ENCODE peak calls at places on chromosome X, in nine cellular contexts. One of them, this sample, is unnamed.

GRCh38 chrX:129115104-129115503 is 408.2 kb downstream of the SMARCA1 start:
- DNase-seq in fibroblast of pulmonary artery: peak; percentile 10
- DNase-seq in fibroblast of lung: peak; percentile 3
- DNase-seq in choroid plexus epithelial cell: peak; percentile 5
- DNase-seq in suprapubic skin: no peak
- DNase-seq in pancreas: no peak
- DNase-seq in Peyer's patch: peak; percentile 45
- DNase-seq in foreskin fibroblast: no peak
- DNase-seq in lower lobe of right lung: no peak
- DNase-seq in this sample: no peak

GRCh38 chrX:40326186-40326965 is 228.6 kb upstream of the BCOR start:
- DNase-seq in fibroblast of pulmonary artery: no peak
- DNase-seq in fibroblast of lung: peak; percentile 22
- DNase-seq in choroid plexus epithelial cell: no peak
- DNase-seq in suprapubic skin: no peak
- DNase-seq in pancreas: no peak
- DNase-seq in Peyer's patch: no peak
- DNase-seq in foreskin fibroblast: no peak
- DNase-seq in lower lobe of right lung: no peak
- DNase-seq in this sample: no peak

GRCh38 chrX:17046478-17047097 is 100.1 kb downstream of the REPS2 start:
- DNase-seq in fibroblast of pulmonary artery: peak; percentile 81
- DNase-seq in fibroblast of lung: peak; percentile 63
- DNase-seq in choroid plexus epithelial cell: peak; percentile 81
- DNase-seq in suprapubic skin: peak; percentile 66
- DNase-seq in pancreas: no peak
- DNase-seq in Peyer's patch: peak; percentile 87
- DNase-seq in foreskin fibroblast: peak; percentile 76
- DNase-seq in lower lobe of right lung: no peak
- DNase-seq in this sample: no peak

GRCh38 chrX:2533424-2533823 is 32.6 kb upstream of the DHRSX start:
- DNase-seq in fibroblast of pulmonary artery: no peak
- DNase-seq in fibroblast of lung: no peak
- DNase-seq in choroid plexus epithelial cell: no peak
- DNase-seq in suprapubic skin: no peak
- DNase-seq in pancreas: no peak
- DNase-seq in Peyer's patch: no peak
- DNase-seq in foreskin fibroblast: no peak
- DNase-seq in lower lobe of right lung: no peak
- DNase-seq in this sample: no peak

GRCh38 chrX:32116047-32116446 is 1044.2 kb upstream of the FTHL17 start:
- DNase-seq in fibroblast of pulmonary artery: no peak
- DNase-seq in fibroblast of lung: no peak
- DNase-seq in choroid plexus epithelial cell: peak; percentile 0
- DNase-seq in suprapubic skin: no peak
- DNase-seq in pancreas: no peak
- DNase-seq in Peyer's patch: no peak
- DNase-seq in foreskin fibroblast: no peak
- DNase-seq in lower lobe of right lung: no peak
- DNase-seq in this sample: no peak

GRCh38 chrX:148865237-148865636 is 364.8 kb downstream of the AFF2 start:
- DNase-seq in fibroblast of pulmonary artery: no peak
- DNase-seq in fibroblast of lung: no peak
- DNase-seq in choroid plexus epithelial cell: no peak
- DNase-seq in suprapubic skin: no peak
- DNase-seq in pancreas: no peak
- DNase-seq in Peyer's patch: no peak
- DNase-seq in foreskin fibroblast: no peak
- DNase-seq in lower lobe of right lung: no peak
- DNase-seq in this sample: no peak

GRCh38 chrX:150486011-150486410 is 82.4 kb upstream of the MTM1 start:
- DNase-seq in fibroblast of pulmonary artery: peak; percentile 71
- DNase-seq in fibroblast of lung: peak; percentile 36
- DNase-seq in choroid plexus epithelial cell: peak; percentile 74
- DNase-seq in suprapubic skin: no peak
- DNase-seq in pancreas: no peak
- DNase-seq in Peyer's patch: peak; percentile 72
- DNase-seq in foreskin fibroblast: peak; percentile 76
- DNase-seq in lower lobe of right lung: no peak
- DNase-seq in this sample: no peak

GRCh38 chrX:17459008-17459407 is 84.0 kb downstream of the NHS start:
- DNase-seq in fibroblast of pulmonary artery: peak; percentile 69
- DNase-seq in fibroblast of lung: peak; percentile 88
- DNase-seq in choroid plexus epithelial cell: peak; percentile 63
- DNase-seq in suprapubic skin: peak; percentile 76
- DNase-seq in pancreas: no peak
- DNase-seq in Peyer's patch: no peak
- DNase-seq in foreskin fibroblast: peak; percentile 79
- DNase-seq in lower lobe of right lung: no peak
- DNase-seq in this sample: no peak

GRCh38 chrX:136159615-136160025 is 12.3 kb downstream of the FHL1 start:
- DNase-seq in fibroblast of pulmonary artery: no peak
- DNase-seq in fibroblast of lung: no peak
- DNase-seq in choroid plexus epithelial cell: peak; percentile 34
- DNase-seq in suprapubic skin: no peak
- DNase-seq in pancreas: no peak
- DNase-seq in Peyer's patch: no peak
- DNase-seq in foreskin fibroblast: peak; percentile 18
- DNase-seq in lower lobe of right lung: no peak
- DNase-seq in this sample: no peak

GRCh38 chrX:4263005-4263404 is 549.6 kb upstream of the PRKX start:
- DNase-seq in fibroblast of pulmonary artery: no peak
- DNase-seq in fibroblast of lung: no peak
- DNase-seq in choroid plexus epithelial cell: no peak
- DNase-seq in suprapubic skin: no peak
- DNase-seq in pancreas: no peak
- DNase-seq in Peyer's patch: no peak
- DNase-seq in foreskin fibroblast: peak; percentile 0
- DNase-seq in lower lobe of right lung: no peak
- DNase-seq in this sample: no peak
- TF ChIP-seq CTCF in fibroblast of pulmonary artery: no peak
- TF ChIP-seq CTCF in fibroblast of lung: no peak
- TF ChIP-seq CTCF in choroid plexus epithelial cell: no peak
- TF ChIP-seq CTCF in suprapubic skin: no peak
- TF ChIP-seq CTCF in pancreas: no peak
- TF ChIP-seq CTCF in Peyer's patch: no peak
- TF ChIP-seq CTCF in foreskin fibroblast: no peak
- TF ChIP-seq CTCF in lower lobe of right lung: no peak
- TF ChIP-seq CTCF in this sample: peak; percentile 37

DNA sequence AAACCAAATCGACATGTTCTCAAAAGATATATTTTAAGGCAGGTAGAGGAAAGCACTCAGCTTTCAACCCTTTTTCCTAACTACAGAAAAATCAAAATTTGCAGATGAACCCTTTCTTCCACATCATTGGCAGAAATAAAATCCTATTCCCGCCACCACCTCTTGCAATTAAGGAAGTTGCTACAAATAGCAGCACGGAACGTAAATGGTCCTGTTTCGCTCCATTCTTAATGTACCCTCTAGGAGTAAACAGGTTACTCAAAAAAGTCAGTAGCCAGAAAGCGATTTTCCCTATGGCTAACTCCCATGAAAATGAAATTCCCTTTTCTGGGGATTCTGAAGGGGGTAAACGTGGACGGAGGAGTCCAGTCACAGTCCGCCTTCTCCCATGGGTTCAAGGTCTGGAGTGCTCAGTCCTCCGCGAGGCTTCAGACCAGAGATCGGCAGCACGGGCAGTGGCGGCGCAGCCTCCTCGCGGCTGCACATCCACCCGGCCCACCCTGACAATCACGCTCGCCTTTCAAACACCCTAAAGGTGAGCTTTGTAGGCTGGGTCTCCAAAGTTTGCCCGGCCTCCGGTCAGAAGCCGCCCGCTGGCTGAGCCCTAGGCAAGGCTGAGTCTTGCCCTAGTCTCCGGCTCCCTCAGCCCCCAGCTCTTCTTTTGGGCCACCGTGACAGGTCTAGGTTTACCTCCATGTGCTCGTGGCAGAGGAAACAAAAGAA is 1.8 kb downstream of the ATP11C start:
- DNase-seq in fibroblast of pulmonary artery: peak; percentile 8
- DNase-seq in fibroblast of lung: peak; percentile 10
- DNase-seq in choroid plexus epithelial cell: peak; percentile 12
- DNase-seq in suprapubic skin: no peak
- DNase-seq in pancreas: peak; percentile 62
- DNase-seq in Peyer's patch: peak; percentile 58
- DNase-seq in foreskin fibroblast: peak; percentile 33
- DNase-seq in lower lobe of right lung: peak; percentile 37
- DNase-seq in this sample: no peak
- H3K4me3 ChIP-seq in fibroblast of pulmonary artery: peak overlapping the region; percentile 74
- H3K4me3 ChIP-seq in fibroblast of lung: peak overlapping the region; percentile 58
- H3K4me3 ChIP-seq in choroid plexus epithelial cell: peak overlapping the region; percentile 69
- H3K4me3 ChIP-seq in suprapubic skin: peak overlapping the region; percentile 82
- H3K4me3 ChIP-seq in pancreas: peak overlapping the region; percentile 63
- H3K4me3 ChIP-seq in Peyer's patch: peak overlapping the region; percentile 63
- H3K4me3 ChIP-seq in foreskin fibroblast: peak overlapping the region; percentile 67
- H3K4me3 ChIP-seq in lower lobe of right lung: peak overlapping the region; percentile 71
- H3K4me3 ChIP-seq in this sample: peak overlapping the region; percentile 70

DNA sequence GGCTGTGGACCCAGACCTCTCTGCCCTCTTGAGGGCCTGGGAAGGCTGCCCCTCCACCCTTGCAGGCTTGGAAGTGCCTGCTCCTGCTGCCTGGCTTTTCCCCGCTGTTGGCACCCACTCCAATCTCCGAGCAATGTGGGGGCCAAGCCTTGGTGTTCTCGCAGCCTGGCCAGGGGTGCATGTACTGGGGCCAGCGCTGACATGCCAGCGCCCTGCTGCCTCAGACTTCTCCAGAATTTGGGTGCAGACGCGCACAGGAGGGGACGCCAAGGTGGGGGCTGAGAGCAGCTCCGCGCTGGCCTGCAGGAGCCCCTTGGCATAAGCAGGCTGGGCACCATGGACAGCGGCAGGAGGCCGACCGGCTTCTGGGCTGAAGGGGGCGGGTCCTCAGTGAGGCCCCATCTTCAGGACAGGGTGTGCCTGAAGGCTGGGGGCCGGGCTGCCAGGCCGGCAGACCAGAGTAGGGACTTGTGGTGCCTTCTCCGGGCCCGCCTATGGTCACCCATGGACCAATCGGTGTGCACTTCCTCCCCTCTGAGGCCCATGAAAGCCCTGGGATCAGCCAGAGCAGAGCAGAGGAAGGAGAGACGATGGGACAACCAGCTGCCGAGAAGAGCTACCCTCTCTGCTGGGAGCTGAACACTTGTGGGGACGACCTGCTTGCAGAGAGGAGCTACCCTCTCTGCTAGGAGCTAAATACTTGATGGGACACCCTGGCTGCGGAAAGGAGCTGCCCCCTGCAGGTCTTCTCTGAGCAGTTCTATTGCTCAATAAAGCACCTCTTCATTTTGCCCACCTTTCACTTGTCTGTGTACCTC is 118.3 kb downstream of the DNAAF6 start:
- DNase-seq in fibroblast of pulmonary artery: peak; percentile 35
- DNase-seq in fibroblast of lung: peak; percentile 33
- DNase-seq in choroid plexus epithelial cell: peak; percentile 36
- DNase-seq in suprapubic skin: no peak
- DNase-seq in pancreas: peak; percentile 66
- DNase-seq in Peyer's patch: no peak
- DNase-seq in foreskin fibroblast: peak; percentile 43
- DNase-seq in lower lobe of right lung: peak; percentile 48
- DNase-seq in this sample: peak; percentile 25
- TF ChIP-seq CTCF in fibroblast of pulmonary artery: peak; percentile 22
- TF ChIP-seq CTCF in fibroblast of lung: no peak
- TF ChIP-seq CTCF in choroid plexus epithelial cell: peak; percentile 52
- TF ChIP-seq CTCF in suprapubic skin: no peak
- TF ChIP-seq CTCF in pancreas: no peak
- TF ChIP-seq CTCF in Peyer's patch: peak; percentile 15
- TF ChIP-seq CTCF in foreskin fibroblast: no peak
- TF ChIP-seq CTCF in lower lobe of right lung: no peak
- TF ChIP-seq CTCF in this sample: no peak

GRCh38 chrX:153032397-153033118 is 23.7 kb upstream of the PNMA3 start:
- DNase-seq in fibroblast of pulmonary artery: peak; percentile 51
- DNase-seq in fibroblast of lung: peak; percentile 24
- DNase-seq in choroid plexus epithelial cell: peak; percentile 36
- DNase-seq in suprapubic skin: peak; percentile 83
- DNase-seq in pancreas: peak; percentile 89
- DNase-seq in Peyer's patch: peak; percentile 87
- DNase-seq in foreskin fibroblast: peak; percentile 76
- DNase-seq in lower lobe of right lung: peak; percentile 84
- DNase-seq in this sample: peak; percentile 69
- H3K4me3 ChIP-seq in fibroblast of pulmonary artery: peak overlapping the region; percentile 30
- H3K4me3 ChIP-seq in fibroblast of lung: no peak overlapping the region
- H3K4me3 ChIP-seq in choroid plexus epithelial cell: peak overlapping the region; percentile 48
- H3K4me3 ChIP-seq in suprapubic skin: peak overlapping the region; percentile 38
- H3K4me3 ChIP-seq in pancreas: peak overlapping the region; percentile 16
- H3K4me3 ChIP-seq in Peyer's patch: peak overlapping the region; percentile 42
- H3K4me3 ChIP-seq in foreskin fibroblast: peak overlapping the region; percentile 34
- H3K4me3 ChIP-seq in lower lobe of right lung: peak overlapping the region; percentile 42
- H3K4me3 ChIP-seq in this sample: no peak overlapping the region

DNA sequence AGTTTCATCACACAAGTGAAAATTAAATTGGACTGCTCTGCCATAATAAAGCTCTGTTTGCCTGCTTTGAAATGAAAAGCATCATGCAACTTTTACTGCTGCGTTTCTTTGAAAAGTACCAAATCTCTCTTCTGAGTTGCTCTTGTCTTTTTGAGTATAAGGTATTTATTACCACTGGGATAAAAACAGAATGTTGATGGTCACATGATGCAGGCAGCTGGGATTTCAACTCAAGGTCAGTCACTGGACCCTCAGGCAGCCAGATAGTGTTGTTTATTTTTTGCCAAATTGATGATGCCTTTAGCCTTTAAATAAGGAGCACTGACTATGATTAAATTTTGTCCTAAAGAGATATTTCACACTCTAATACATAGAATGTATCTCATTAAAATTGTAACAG is 32.7 kb downstream of the DMD start:
- DNase-seq in fibroblast of pulmonary artery: no peak
- DNase-seq in fibroblast of lung: no peak
- DNase-seq in choroid plexus epithelial cell: no peak
- DNase-seq in suprapubic skin: no peak
- DNase-seq in pancreas: no peak
- DNase-seq in Peyer's patch: no peak
- DNase-seq in foreskin fibroblast: no peak
- DNase-seq in lower lobe of right lung: no peak
- DNase-seq in this sample: no peak
- TF ChIP-seq CTCF in fibroblast of pulmonary artery: no peak
- TF ChIP-seq CTCF in fibroblast of lung: no peak
- TF ChIP-seq CTCF in choroid plexus epithelial cell: no peak
- TF ChIP-seq CTCF in suprapubic skin: no peak
- TF ChIP-seq CTCF in pancreas: no peak
- TF ChIP-seq CTCF in Peyer's patch: no peak
- TF ChIP-seq CTCF in foreskin fibroblast: no peak
- TF ChIP-seq CTCF in lower lobe of right lung: no peak
- TF ChIP-seq CTCF in this sample: no peak

DNA sequence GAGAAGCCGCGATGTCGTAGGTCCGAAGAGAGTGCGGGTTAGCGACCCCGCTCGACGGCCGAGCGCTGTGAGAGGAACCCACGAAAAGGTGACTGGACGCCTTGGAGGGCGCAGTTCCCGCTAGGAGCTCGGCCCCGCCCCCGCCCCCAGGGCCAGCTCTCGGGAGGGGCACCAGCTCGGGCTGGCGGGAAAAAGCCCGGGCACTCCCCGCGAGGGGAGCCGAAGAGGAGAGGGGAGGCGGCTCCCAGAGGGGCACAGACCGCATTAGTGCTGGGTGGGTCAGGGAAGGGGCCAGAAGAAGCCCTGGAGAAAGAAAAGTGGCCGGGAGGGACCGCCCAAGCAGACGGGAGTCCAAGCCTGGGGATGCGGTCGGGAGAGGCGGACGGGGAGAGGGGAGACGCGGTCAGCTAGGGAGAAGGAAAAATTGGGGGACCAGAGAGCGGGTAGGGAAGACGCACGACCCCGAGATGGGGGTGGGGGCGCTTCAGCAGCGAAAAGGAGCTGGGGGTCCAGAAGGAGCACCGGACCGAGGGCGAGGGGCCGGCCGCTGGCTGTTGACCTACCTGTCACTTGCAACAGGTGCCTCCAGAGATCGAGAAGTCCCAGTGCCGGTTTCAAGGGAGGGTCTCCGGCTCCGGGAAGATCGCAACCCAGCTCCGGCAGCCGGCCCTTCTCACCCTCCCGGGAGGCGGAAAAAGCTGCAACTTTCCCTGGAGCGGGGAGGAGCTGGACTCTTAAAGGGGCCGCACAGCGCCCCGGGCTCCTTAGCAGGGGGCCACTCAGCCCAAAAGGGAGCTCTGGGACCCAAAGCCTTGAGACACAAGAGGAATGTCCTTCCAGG is at the start of gene SYTL4:
- DNase-seq in fibroblast of pulmonary artery: no peak
- DNase-seq in fibroblast of lung: peak; percentile 11
- DNase-seq in choroid plexus epithelial cell: peak; percentile 12
- DNase-seq in suprapubic skin: peak; percentile 62
- DNase-seq in pancreas: peak; percentile 71
- DNase-seq in Peyer's patch: peak; percentile 54
- DNase-seq in foreskin fibroblast: peak; percentile 35
- DNase-seq in lower lobe of right lung: peak; percentile 46
- DNase-seq in this sample: no peak
- H3K4me3 ChIP-seq in fibroblast of pulmonary artery: peak within 1 kb of the TSS; percentile 80
- H3K4me3 ChIP-seq in fibroblast of lung: peak within 1 kb of the TSS; percentile 62
- H3K4me3 ChIP-seq in choroid plexus epithelial cell: peak within 1 kb of the TSS; percentile 75
- H3K4me3 ChIP-seq in suprapubic skin: peak within 1 kb of the TSS; percentile 61
- H3K4me3 ChIP-seq in pancreas: peak within 1 kb of the TSS; percentile 62
- H3K4me3 ChIP-seq in Peyer's patch: peak within 1 kb of the TSS; percentile 32
- H3K4me3 ChIP-seq in foreskin fibroblast: peak within 1 kb of the TSS; percentile 69
- H3K4me3 ChIP-seq in lower lobe of right lung: peak within 1 kb of the TSS; percentile 74
- H3K4me3 ChIP-seq in this sample: peak within 1 kb of the TSS; percentile 52